ENCODE peak calls at places on chromosomes 3 and 15, in four cellular contexts. Q is HCT116, D is K562, U is HepG2. M is an unnamed sample.

GRCh38 chr3:179071161-179071568 is 444 bp downstream of the ZMAT3 start:
- DNase-seq in Q (no peak), D (no peak), U (peak; percentile 13), M (no peak)

GRCh38 chr3:192940129-192940528 is 22.5 kb upstream of the MB21D2 start:
- DNase-seq in Q (no peak), D (no peak), U (no peak), M (no peak)

GRCh38 chr3:197002701-197003454 is 26.7 kb downstream of the MELTF start:
- DNase-seq in Q (peak; percentile 51), D (peak; percentile 99), U (peak; percentile 30), M (no peak)

GRCh38 chr3:36729204-36730056 is 34.9 kb downstream of the DCLK3 start:
- DNase-seq in Q (peak; percentile 39), D (peak; percentile 48), U (peak; percentile 34), M (peak; percentile 27)

GRCh38 chr3:79139395-79140060 is 628.3 kb downstream of the ROBO1 start:
- DNase-seq in Q (no peak), D (no peak), U (no peak), M (no peak)

GRCh38 chr15:77617507-77618285 is 15.0 kb downstream of the LINGO1 start:
- DNase-seq in Q (peak; percentile 13), D (no peak), U (peak; percentile 45), M (no peak)

GRCh38 chr3:133124511-133124910 is 86.3 kb downstream of the TMEM108 start:
- DNase-seq in Q (no peak), D (no peak), U (no peak), M (no peak)

GRCh38 chr3:130645261-130645660 is 101.4 kb downstream of the PIK3R4 start:
- DNase-seq in Q (no peak), D (no peak), U (no peak), M (no peak)

GRCh38 chr15:36161781-36162212 is 417.6 kb upstream of the CDIN1 start:
- DNase-seq in Q (no peak), D (no peak), U (no peak), M (no peak)

GRCh38 chr3:186440850-186441249 is 78.8 kb upstream of the DGKG start:
- DNase-seq in Q (no peak), D (no peak), U (no peak), M (no peak)

GRCh38 chr3:120324185-120324584 is 25.0 kb downstream of the LRRC58 start:
- DNase-seq in Q (no peak), D (no peak), U (no peak), M (no peak)

GRCh38 chr3:100932491-100932890 is 60.7 kb downstream of the ABI3BP start:
- DNase-seq in Q (no peak), D (no peak), U (no peak), M (no peak)

GRCh38 chr15:39629376-39629775 is 48.5 kb downstream of the THBS1 start:
- DNase-seq in Q (no peak), D (no peak), U (no peak), M (no peak)

GRCh38 chr3:73680696-73681095 is 56.0 kb upstream of the PDZRN3 start:
- DNase-seq in Q (no peak), D (no peak), U (no peak), M (no peak)

GRCh38 chr3:105137911-105138310 is 228.8 kb upstream of the ALCAM start:
- DNase-seq in Q (no peak), D (no peak), U (no peak), M (no peak)

GRCh38 chr3:64443553-64444331 is 218.5 kb upstream of the PRICKLE2 start:
- DNase-seq in Q (no peak), D (no peak), U (no peak), M (no peak)

GRCh38 chr3:138477120-138477519 is 42.7 kb downstream of the ESYT3 start:
- DNase-seq in Q (no peak), D (no peak), U (no peak), M (no peak)
- TF ChIP-seq TCF7L2 in Q (no peak), D (no peak), U (no peak), M (no peak)

GRCh38 chr3:4736284-4736861 is 242.9 kb upstream of the BHLHE40 start:
- DNase-seq in Q (peak; percentile 44), D (no peak), U (no peak), M (no peak)
- H3K4me1 ChIP-seq in Q (peaks cover 16% of the 10 kb centered on the region), D (peaks cover 50% of the 10 kb centered on the region), U (peaks cover 10% of the 10 kb centered on the region), M (peaks cover 2% of the 10 kb centered on the region)

DNA sequence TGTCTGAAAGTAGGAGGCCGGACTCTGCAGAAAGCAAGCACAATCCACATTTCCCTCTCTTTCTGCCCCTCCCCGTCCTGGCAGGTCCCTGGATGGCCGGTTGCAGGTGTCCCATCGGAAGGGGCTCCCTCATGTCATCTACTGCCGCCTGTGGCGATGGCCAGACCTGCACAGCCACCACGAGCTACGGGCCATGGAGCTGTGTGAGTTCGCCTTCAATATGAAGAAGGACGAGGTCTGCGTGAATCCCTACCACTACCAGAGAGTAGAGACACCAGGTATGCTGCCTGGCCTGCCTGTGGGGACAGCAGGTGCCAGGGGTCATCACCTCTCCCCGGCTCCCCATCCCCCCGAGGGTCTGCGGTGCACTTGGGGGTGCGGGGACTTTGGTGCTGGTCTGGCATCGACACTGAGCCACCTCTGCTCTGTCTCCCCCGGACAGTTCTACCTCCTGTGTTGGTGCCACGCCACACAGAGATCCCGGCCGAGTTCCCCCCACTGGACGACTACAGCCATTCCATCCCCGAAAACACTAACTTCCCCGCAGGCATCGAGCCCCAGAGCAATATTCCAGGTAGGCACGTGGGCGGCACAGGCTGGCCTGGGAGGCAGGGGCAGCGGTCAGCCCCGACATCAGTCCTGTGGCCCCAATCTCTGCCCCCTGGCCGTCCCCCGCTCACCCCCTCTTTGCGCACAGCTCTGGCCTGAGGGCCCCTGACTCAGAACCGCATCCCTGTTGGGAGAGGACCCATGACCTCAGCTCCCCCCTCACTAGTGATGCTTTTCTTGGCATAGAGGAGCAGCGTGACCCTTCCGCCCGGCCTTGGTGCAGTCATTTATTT is 89.4 kb downstream of the AAGAB start:
- DNase-seq in Q (no peak), D (no peak), U (no peak), M (no peak)
- TF ChIP-seq TCF7L2 in Q (no peak), D (no peak), U (no peak), M (no peak)

GRCh38 chr15:68365140-68365745 is 66.7 kb downstream of the ITGA11 start:
- DNase-seq in Q (no peak), D (no peak), U (no peak), M (no peak)
- H3K4me1 ChIP-seq in Q (no peaks in the 10 kb centered on the region), D (no peaks in the 10 kb centered on the region), U (no peaks in the 10 kb centered on the region), M (no peaks in the 10 kb centered on the region)

DNA sequence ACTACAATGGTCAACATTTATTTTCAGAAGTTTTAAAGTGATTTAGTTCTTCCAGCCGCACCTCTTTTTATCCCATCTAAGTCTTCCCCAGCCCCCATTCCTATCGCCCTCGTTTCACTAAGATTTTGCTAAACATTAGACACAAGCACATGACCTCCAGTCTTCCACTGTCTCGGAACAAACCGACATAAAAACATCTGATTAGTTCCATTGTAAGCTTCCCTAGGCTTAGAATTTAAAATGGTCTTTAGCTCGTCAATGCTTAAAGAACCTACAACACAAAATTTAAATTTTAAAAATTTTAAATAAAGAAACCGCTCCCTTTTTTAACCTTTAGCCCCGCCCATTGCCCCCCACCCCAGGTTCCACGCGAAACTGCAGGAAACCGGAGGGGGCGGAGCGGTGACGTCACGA is 273 bp upstream of the TSC22D2 start:
- DNase-seq in Q (peak; percentile 22), D (peak; percentile 90), U (no peak), M (no peak)
- TF ChIP-seq TCF7L2 in Q (no peak), D (no peak), U (no peak), M (no peak)

GRCh38 chr3:17091895-17092294 is 207.1 kb downstream of the PLCL2 start:
- DNase-seq in Q (no peak), D (no peak), U (no peak), M (no peak)
- H3K4me1 ChIP-seq in Q (no peaks in the 10 kb centered on the region), D (no peaks in the 10 kb centered on the region), U (no peaks in the 10 kb centered on the region), M (no peaks in the 10 kb centered on the region)

GRCh38 chr3:11499144-11499543 is 144.6 kb downstream of the VGLL4 start:
- DNase-seq in Q (no peak), D (no peak), U (peak; percentile 15), M (no peak)
- TF ChIP-seq TCF7L2 in Q (no peak), D (no peak), U (no peak), M (no peak)

GRCh38 chr15:62474021-62474770 is 309.1 kb upstream of the C2CD4B start:
- DNase-seq in Q (no peak), D (no peak), U (no peak), M (no peak)

GRCh38 chr15:62469874-62470688 is 305.0 kb upstream of the C2CD4B start:
- DNase-seq in Q (peak; percentile 13), D (no peak), U (peak; percentile 12), M (no peak)

GRCh38 chr15:62465173-62465572 is 300.1 kb upstream of the C2CD4B start:
- DNase-seq in Q (no peak), D (no peak), U (no peak), M (no peak)

GRCh38 chr15:62472616-62473299 is 307.7 kb upstream of the C2CD4B start:
- DNase-seq in Q (no peak), D (no peak), U (peak; percentile 54), M (no peak)

DNA sequence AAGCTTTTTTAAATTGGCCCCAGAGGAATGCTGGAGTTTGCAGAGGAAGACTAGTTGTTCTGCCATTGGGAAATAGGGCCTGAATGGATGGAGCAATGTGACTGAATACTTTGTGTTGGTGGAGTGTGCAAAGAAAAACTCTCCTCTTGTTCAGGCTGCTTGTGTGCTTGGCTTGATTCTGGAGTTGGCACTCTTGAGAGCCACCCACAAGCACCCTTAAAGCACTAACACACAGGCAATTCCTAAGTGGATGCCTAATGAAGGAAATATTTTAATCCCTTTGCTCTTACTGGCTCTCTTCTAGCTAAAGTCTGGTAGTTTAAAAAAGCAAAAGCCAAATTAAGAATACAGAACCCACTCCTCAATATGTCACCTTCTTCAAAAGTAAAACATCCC is 304.4 kb upstream of the C2CD4B start:
- DNase-seq in Q (no peak), D (no peak), U (no peak), M (no peak)
- H3K4me1 ChIP-seq in Q (peaks cover 10% of the 10 kb centered on the region), D (no peaks in the 10 kb centered on the region), U (peaks cover 31% of the 10 kb centered on the region), M (no peaks in the 10 kb centered on the region)

M was measured in Panc1.